ENCODE peak calls at places on chromosomes 16 and 17, in seven cellular contexts. J is NB4; D is A549; S is heart right ventricle; I is fibroblast of mammary gland; L is CD8-positive, alpha-beta T cell; T is body of pancreas. O is an unnamed sample.

GRCh38 chr17:61149862-61150362 is 249.7 kb upstream of the TBX2 start:
- DNase-seq in I (no peak), L (no peak), S (no peak), J (no peak), D (peak; percentile 9), T (no peak), O (peak; percentile 54)

GRCh38 chr17:4272213-4272975 is 8.6 kb upstream of the ANKFY1 start:
- DNase-seq in D (no peak), L (no peak), J (no peak), I (no peak), S (no peak), T (no peak), O (no peak)

GRCh38 chr17:14779236-14779635 is 478.4 kb downstream of the HS3ST3B1 start:
- DNase-seq in D (no peak), J (no peak), S (no peak), I (no peak), L (no peak), T (no peak), O (no peak)

GRCh38 chr16:27462200-27462845 is 60.3 kb downstream of the IL21R start:
- DNase-seq in I (no peak), J (no peak), L (no peak), T (no peak), S (no peak), D (no peak), O (no peak)

GRCh38 chr17:5785343-5785742 is 201.0 kb upstream of the NLRP1 start:
- DNase-seq in L (no peak), I (peak; percentile 34), S (no peak), D (no peak), T (no peak), J (no peak), O (no peak)

GRCh38 chr16:55515110-55515509 is 6.2 kb downstream of the LPCAT2 start:
- DNase-seq in I (peak; percentile 52), J (peak; percentile 16), D (no peak), T (no peak), S (no peak), L (no peak), O (no peak)

GRCh38 chr17:1629647-1630310 is 1.1 kb upstream of the SLC43A2 start:
- DNase-seq in L (peak; percentile 48), D (peak; percentile 73), T (peak; percentile 75), S (peak; percentile 63), J (peak; percentile 72), I (peak; percentile 31), O (no peak)

GRCh38 chr16:88781140-88782077 is 3.6 kb downstream of the PIEZO1 start:
- DNase-seq in J (peak; percentile 84), I (no peak), S (no peak), L (no peak), T (no peak), D (no peak), O (no peak)

GRCh38 chr16:56506941-56507340 is 12.9 kb downstream of the BBS2 start:
- DNase-seq in L (no peak), I (peak; percentile 56), D (no peak), S (no peak), T (no peak), J (no peak), O (no peak)

GRCh38 chr16:21987498-21987897 is 13.4 kb downstream of the PDZD9 start:
- DNase-seq in S (no peak), L (no peak), D (no peak), J (no peak), I (no peak), T (no peak), O (no peak)

GRCh38 chr17:78040561-78041400 is 82.3 kb downstream of the TNRC6C start:
- DNase-seq in L (peak; percentile 10), T (peak; percentile 39), S (peak; percentile 54), D (peak; percentile 81), J (no peak), I (peak; percentile 37), O (no peak)

GRCh38 chr17:29143894-29144293 is 36.3 kb downstream of the MYO18A start:
- DNase-seq in I (no peak), J (peak; percentile 84), D (peak; percentile 67), S (no peak), L (no peak), T (no peak), O (no peak)

GRCh38 chr17:42387663-42388380 is 420 bp downstream of the STAT3 start:
- DNase-seq in I (no peak), J (peak; percentile 77), T (peak; percentile 64), D (no peak), L (peak; percentile 6), S (peak; percentile 36), O (no peak)

GRCh38 chr16:6020162-6020980 is 922.8 kb upstream of the EEF2KMT start:
- DNase-seq in I (no peak), L (no peak), S (no peak), J (no peak), T (no peak), D (no peak), O (no peak)

GRCh38 chr17:48563385-48563838 is 14.7 kb downstream of the HOXB4 start:
- DNase-seq in J (no peak), S (no peak), D (no peak), L (no peak), T (no peak), I (no peak), O (no peak)

GRCh38 chr16:80317132-80318098 is 223.4 kb upstream of the DYNLRB2 start:
- DNase-seq in I (no peak), J (peak; percentile 46), T (no peak), S (no peak), D (peak; percentile 17), L (no peak), O (no peak)

GRCh38 chr17:1907818-1908698 is 78.3 kb downstream of the RPA1 start:
- DNase-seq in I (peak; percentile 28), L (no peak), T (no peak), J (no peak), D (no peak), S (no peak), O (no peak)

GRCh38 chr17:50272711-50273653 is 1.3 kb upstream of the TMEM92 start:
- DNase-seq in D (peak; percentile 48), T (peak; percentile 51), I (peak; percentile 67), L (no peak), J (peak; percentile 41), S (peak; percentile 38), O (no peak)

GRCh38 chr16:10390330-10390729 is 4.5 kb downstream of the ATF7IP2 start:
- DNase-seq in D (no peak), S (no peak), J (no peak), T (no peak), I (no peak), L (no peak), O (no peak)

GRCh38 chr17:15945493-15946209 is 721 bp downstream of the ADORA2B start:
- DNase-seq in L (no peak), J (peak; percentile 48), S (no peak), I (no peak), D (no peak), T (no peak), O (no peak)

GRCh38 chr17:15941781-15942180 is 3.1 kb upstream of the ADORA2B start:
- DNase-seq in L (no peak), S (no peak), J (no peak), I (peak; percentile 53), T (no peak), D (no peak), O (no peak)

GRCh38 chr17:15942207-15942833 is 2.6 kb upstream of the ADORA2B start:
- DNase-seq in D (no peak), T (no peak), S (no peak), L (no peak), J (peak; percentile 90), I (no peak), O (no peak)

GRCh38 chr17:15944720-15945492 is at the start of gene ADORA2B:
- DNase-seq in T (peak; percentile 54), I (peak; percentile 66), J (peak; percentile 88), D (peak; percentile 75), L (no peak), S (peak; percentile 41), O (no peak)

GRCh38 chr17:15943971-15944719 is 785 bp upstream of the ADORA2B start:
- DNase-seq in D (no peak), T (no peak), J (no peak), L (no peak), S (no peak), I (no peak), O (no peak)
- H3K4me3 ChIP-seq in D (peak overlapping the region; percentile 78), T (peak overlapping the region; percentile 15), J (no peak overlapping the region), L (peak overlapping the region; percentile 72), S (peak overlapping the region; percentile 47), I (peak overlapping the region; percentile 67), O (peak overlapping the region; percentile 78)

DNA sequence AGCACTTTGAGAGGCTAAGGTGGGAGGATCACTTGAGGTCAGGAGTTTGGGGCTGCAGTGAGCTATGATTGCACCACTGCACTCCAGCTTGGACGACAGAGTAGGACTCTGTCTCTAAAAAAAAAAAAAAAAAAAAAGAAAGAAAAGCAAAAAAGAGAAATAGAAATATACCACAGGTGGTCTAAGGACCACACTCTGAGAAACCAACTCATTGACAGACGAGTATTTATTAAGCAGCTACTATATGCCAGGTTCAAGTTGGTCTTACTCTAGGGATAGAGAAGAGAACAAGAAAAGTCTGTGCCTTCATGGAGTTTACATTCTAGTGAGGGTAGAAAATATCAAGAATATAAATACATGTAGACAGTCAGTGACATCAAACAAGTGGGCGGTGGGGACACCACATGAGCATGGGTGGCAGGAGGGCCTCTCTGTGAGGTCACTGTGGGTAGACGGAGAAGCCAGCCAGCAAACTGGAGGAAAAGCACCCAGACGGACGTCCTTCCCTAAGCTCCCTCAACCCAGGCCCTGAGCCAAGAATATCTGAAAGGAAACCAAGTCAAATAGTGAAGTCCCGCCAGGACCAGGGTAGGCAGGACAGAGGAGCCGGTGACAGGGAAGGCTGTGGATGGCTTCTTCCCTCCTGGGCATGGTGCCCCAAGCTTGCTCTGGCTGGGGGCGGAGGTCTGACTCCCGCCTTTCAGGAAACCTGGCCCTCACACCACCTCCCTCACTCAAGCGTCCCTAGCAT is 4.7 kb downstream of the CDIPT start:
- DNase-seq in S (no peak), I (no peak), D (no peak), T (no peak), L (no peak), J (no peak), O (no peak)
- TF ChIP-seq CTCF in S (no peak), I (no peak), D (no peak), T (no peak), L (no peak), J (no peak), O (no peak)

GRCh38 chr17:11459780-11460426 is 138.4 kb upstream of the DNAH9 start:
- DNase-seq in L (no peak), T (no peak), J (no peak), S (no peak), I (no peak), D (no peak), O (no peak)
- H3K4me3 ChIP-seq in L (no peak overlapping the region), T (no peak overlapping the region), J (no peak overlapping the region), S (no peak overlapping the region), I (no peak overlapping the region), D (no peak overlapping the region), O (no peak overlapping the region)

GRCh38 chr16:82788225-82788624 is 161.5 kb downstream of the CDH13 start:
- DNase-seq in L (no peak), T (no peak), D (no peak), I (no peak), J (no peak), S (no peak), O (no peak)

GRCh38 chr16:82796047-82796446 is 169.3 kb downstream of the CDH13 start:
- DNase-seq in L (no peak), I (no peak), S (no peak), T (no peak), J (no peak), D (no peak), O (no peak)

GRCh38 chr16:82792704-82793103 is 165.9 kb downstream of the CDH13 start:
- DNase-seq in J (no peak), L (no peak), S (no peak), I (no peak), T (peak; percentile 16), D (no peak), O (no peak)

GRCh38 chr16:82788919-82789318 is 162.2 kb downstream of the CDH13 start:
- DNase-seq in L (no peak), T (no peak), S (no peak), D (no peak), J (no peak), I (no peak), O (no peak)

GRCh38 chr16:82793550-82794244 is 166.9 kb downstream of the CDH13 start:
- DNase-seq in I (peak; percentile 3), J (no peak), T (no peak), S (no peak), D (no peak), L (no peak), O (no peak)
- TF ChIP-seq CTCF in I (no peak), J (no peak), T (no peak), S (no peak), D (no peak), L (no peak), O (no peak)

O was measured in HFF-Myc.